ENCODE peak calls at places on chromosomes 16 and 17, in six cellular contexts. One of them, this sample, is unnamed.
A peak's percentile ranks its signal among the peaks of the same experiment; 100 is the strongest.

GRCh38 chr16:85573696-85574641 is 39.2 kb upstream of the GSE1 start:
- DNase-seq in AG20443: peak; percentile 63
- DNase-seq in stimulated activated CD4-positive, alpha-beta T cell treated with anti-CD3 and anti-CD28 coated beads, Interleukin-1b, Interleukin-23, amount 100 ng/mL, for 1 hour: no peak
- DNase-seq in hypothalamus: peak; percentile 46
- DNase-seq in brain microvascular endothelial cell: peak; percentile 54
- DNase-seq in transverse colon: no peak
- DNase-seq in this sample: peak; percentile 89

GRCh38 chr17:10041916-10042588 is 137.0 kb upstream of the RCVRN start:
- DNase-seq in stimulated activated CD4-positive, alpha-beta T cell treated with anti-CD3 and anti-CD28 coated beads, Interleukin-1b, Interleukin-23, amount 100 ng/mL, for 1 hour: no peak
- DNase-seq in AG20443: no peak
- DNase-seq in brain microvascular endothelial cell: no peak
- DNase-seq in transverse colon: no peak
- DNase-seq in hypothalamus: no peak
- DNase-seq in this sample: no peak

GRCh38 chr17:42050360-42051012 is at the start of gene C17orf113:
- DNase-seq in hypothalamus: peak; percentile 34
- DNase-seq in stimulated activated CD4-positive, alpha-beta T cell treated with anti-CD3 and anti-CD28 coated beads, Interleukin-1b, Interleukin-23, amount 100 ng/mL, for 1 hour: no peak
- DNase-seq in AG20443: peak; percentile 80
- DNase-seq in transverse colon: peak; percentile 61
- DNase-seq in brain microvascular endothelial cell: peak; percentile 3
- DNase-seq in this sample: peak; percentile 64

GRCh38 chr17:78613423-78613822 is 36.2 kb upstream of the DNAH17 start:
- DNase-seq in hypothalamus: no peak
- DNase-seq in brain microvascular endothelial cell: no peak
- DNase-seq in stimulated activated CD4-positive, alpha-beta T cell treated with anti-CD3 and anti-CD28 coated beads, Interleukin-1b, Interleukin-23, amount 100 ng/mL, for 1 hour: no peak
- DNase-seq in AG20443: no peak
- DNase-seq in transverse colon: no peak
- DNase-seq in this sample: no peak

GRCh38 chr17:64231567-64232141 is 31.4 kb downstream of the TEX2 start:
- DNase-seq in hypothalamus: no peak
- DNase-seq in transverse colon: no peak
- DNase-seq in brain microvascular endothelial cell: no peak
- DNase-seq in stimulated activated CD4-positive, alpha-beta T cell treated with anti-CD3 and anti-CD28 coated beads, Interleukin-1b, Interleukin-23, amount 100 ng/mL, for 1 hour: no peak
- DNase-seq in AG20443: no peak
- DNase-seq in this sample: no peak

GRCh38 chr16:75537795-75538194 is 1.9 kb upstream of the CHST5 start:
- DNase-seq in brain microvascular endothelial cell: no peak
- DNase-seq in stimulated activated CD4-positive, alpha-beta T cell treated with anti-CD3 and anti-CD28 coated beads, Interleukin-1b, Interleukin-23, amount 100 ng/mL, for 1 hour: no peak
- DNase-seq in hypothalamus: no peak
- DNase-seq in transverse colon: no peak
- DNase-seq in AG20443: no peak
- DNase-seq in this sample: no peak

GRCh38 chr16:24852281-24852721 is 6.5 kb downstream of the SLC5A11 start:
- DNase-seq in transverse colon: no peak
- DNase-seq in brain microvascular endothelial cell: no peak
- DNase-seq in hypothalamus: no peak
- DNase-seq in AG20443: no peak
- DNase-seq in stimulated activated CD4-positive, alpha-beta T cell treated with anti-CD3 and anti-CD28 coated beads, Interleukin-1b, Interleukin-23, amount 100 ng/mL, for 1 hour: no peak
- DNase-seq in this sample: no peak

GRCh38 chr17:44203731-44204452 is 4.2 kb upstream of the ATXN7L3 start:
- DNase-seq in brain microvascular endothelial cell: no peak
- DNase-seq in stimulated activated CD4-positive, alpha-beta T cell treated with anti-CD3 and anti-CD28 coated beads, Interleukin-1b, Interleukin-23, amount 100 ng/mL, for 1 hour: no peak
- DNase-seq in transverse colon: peak; percentile 38
- DNase-seq in hypothalamus: no peak
- DNase-seq in AG20443: peak; percentile 54
- DNase-seq in this sample: no peak

This sample was measured in left cardiac atrium.